ENCODE peak calls at places on chromosomes 13 and 19, in ten cellular contexts. R is HCT116, D is GM13977, O is right atrium auricular region, H is non-pigmented ciliary epithelial cell, U is iPS-NIHi11, F is upper lobe of right lung, B is testis, L is T-helper 17 cell, E is MV-4-11. C is an unnamed sample.

GRCh38 chr19:18708452-18709231 is 25.2 kb downstream of the CRTC1 start:
- DNase-seq in D (no peak), E (no peak), H (no peak), L (no peak), O (no peak), B (no peak), R (no peak), F (no peak), U (peak; percentile 8), C (no peak)

GRCh38 chr13:83220241-83220640 is 662.0 kb downstream of the SLITRK1 start:
- DNase-seq in E (no peak), F (no peak), L (no peak), U (no peak), H (no peak), R (no peak), O (no peak), D (no peak), B (no peak), C (no peak)

GRCh38 chr19:16435238-16435911 is 36.4 kb downstream of the EPS15L1 start:
- DNase-seq in B (peak; percentile 78), R (no peak), E (no peak), H (peak; percentile 99), L (no peak), F (no peak), D (no peak), U (no peak), O (peak; percentile 80), C (peak; percentile 92)

GRCh38 chr19:17806945-17807344 is 12.0 kb downstream of the B3GNT3 start:
- DNase-seq in B (no peak), L (no peak), R (no peak), U (no peak), E (peak; percentile 71), D (peak; percentile 22), H (no peak), F (no peak), O (no peak), C (no peak)

GRCh38 chr19:8690753-8691539 is 7.6 kb downstream of the ACTL9 start:
- DNase-seq in U (no peak), E (no peak), D (no peak), H (no peak), R (no peak), B (no peak), O (no peak), F (no peak), L (no peak), C (no peak)

GRCh38 chr13:83450586-83450985 is 431.7 kb downstream of the SLITRK1 start:
- DNase-seq in B (no peak), H (no peak), O (no peak), E (no peak), D (no peak), F (no peak), R (no peak), L (no peak), U (no peak), C (no peak)

GRCh38 chr19:56403764-56404704 is at the start of gene ZNF583:
- DNase-seq in E (peak; percentile 92), O (peak; percentile 96), U (peak; percentile 93), H (peak; percentile 90), R (no peak), B (peak; percentile 97), F (peak; percentile 98), D (peak; percentile 93), L (peak; percentile 89), C (peak; percentile 82)

GRCh38 chr13:59533561-59534337 is 630.0 kb downstream of the DIAPH3 start:
- DNase-seq in B (no peak), U (no peak), L (no peak), H (peak; percentile 31), E (no peak), R (no peak), O (no peak), F (no peak), D (no peak), C (no peak)

GRCh38 chr13:46179576-46180368 is 2.2 kb downstream of the LCP1 start:
- DNase-seq in D (no peak), H (no peak), R (no peak), O (no peak), U (no peak), F (peak; percentile 75), E (peak; percentile 82), B (peak; percentile 33), L (peak; percentile 54), C (no peak)

GRCh38 chr13:48012668-48013067 is 11.6 kb upstream of the SUCLA2 start:
- DNase-seq in U (no peak), O (no peak), H (no peak), B (no peak), F (no peak), L (no peak), E (no peak), R (no peak), D (no peak), C (no peak)

GRCh38 chr13:98619556-98619955 is 42.6 kb upstream of the STK24 start:
- DNase-seq in E (no peak), H (no peak), O (no peak), B (no peak), D (no peak), F (no peak), R (no peak), L (no peak), U (no peak), C (no peak)

GRCh38 chr13:98206946-98207345 is 29.9 kb upstream of the RNF113B start:
- DNase-seq in U (no peak), B (no peak), F (no peak), R (no peak), D (no peak), H (peak; percentile 93), E (no peak), L (no peak), O (no peak), C (no peak)

GRCh38 chr19:18687740-18688465 is 4.4 kb downstream of the CRTC1 start:
- DNase-seq in F (no peak), O (no peak), U (no peak), E (no peak), R (no peak), L (no peak), B (no peak), H (no peak), D (no peak), C (no peak)

GRCh38 chr13:108742681-108743080 is 113.3 kb downstream of the MYO16 start:
- DNase-seq in D (no peak), E (no peak), F (no peak), R (no peak), U (no peak), L (no peak), O (no peak), B (no peak), H (no peak), C (no peak)

GRCh38 chr13:70203661-70204229 is 95.5 kb upstream of the KLHL1 start:
- DNase-seq in F (peak; percentile 25), R (peak; percentile 4), E (no peak), U (no peak), L (no peak), O (no peak), D (no peak), H (no peak), B (no peak), C (no peak)

GRCh38 chr19:48674921-48675824 is 2.4 kb upstream of the NTN5 start:
- DNase-seq in D (peak; percentile 96), L (peak; percentile 71), E (peak; percentile 80), R (peak; percentile 76), O (peak; percentile 82), U (peak; percentile 97), F (peak; percentile 83), H (no peak), B (peak; percentile 94), C (peak; percentile 57)

GRCh38 chr13:36183901-36184300 is 30.5 kb downstream of the SOHLH2 start:
- DNase-seq in O (no peak), D (no peak), L (no peak), E (no peak), B (no peak), F (no peak), H (no peak), U (no peak), R (no peak), C (no peak)

GRCh38 chr19:51372649-51373504 is at the start of gene NKG7:
- DNase-seq in L (no peak), O (no peak), R (no peak), E (peak; percentile 99), F (no peak), D (peak; percentile 68), B (no peak), H (no peak), U (no peak), C (no peak)

GRCh38 chr13:42259515-42259914 is 12.4 kb upstream of the AKAP11 start:
- DNase-seq in D (no peak), O (no peak), L (no peak), B (no peak), U (no peak), H (no peak), E (no peak), R (no peak), F (no peak), C (no peak)

GRCh38 chr13:96686286-96686685 is 308.0 kb downstream of the OXGR1 start:
- DNase-seq in F (no peak), D (no peak), H (no peak), O (no peak), E (no peak), R (no peak), B (no peak), U (no peak), L (no peak), C (no peak)

GRCh38 chr13:86757236-86757978 is 913.8 kb upstream of the SLITRK5 start:
- DNase-seq in O (no peak), E (no peak), H (no peak), U (peak; percentile 9), F (no peak), L (peak; percentile 23), D (no peak), R (no peak), B (no peak), C (no peak)

GRCh38 chr19:55526216-55527196 is 10.4 kb downstream of the SBK2 start:
- DNase-seq in H (no peak), U (peak; percentile 61), O (peak; percentile 75), R (no peak), D (no peak), L (no peak), B (peak; percentile 87), F (peak; percentile 87), E (peak; percentile 30), C (peak; percentile 40)